ENCODE peak calls at places on chromosome 3, in four cellular contexts. Z is WTC11, U is K562, V is HepG2. T is an unnamed sample.

GRCh38 chr3:183491923-183492848 is 63.3 kb downstream of the KLHL6 start:
- DNase-seq in U (no peak), V (no peak), Z (no peak), T (no peak)

GRCh38 chr3:59502806-59503205 is 453.0 kb upstream of the CFAP20DC start:
- DNase-seq in V (no peak), U (no peak), Z (no peak), T (no peak)

GRCh38 chr3:50316657-50317242 is 5.8 kb downstream of the HYAL2 start:
- DNase-seq in U (peak; percentile 65), V (no peak), Z (no peak), T (no peak)

GRCh38 chr3:138919304-138919703 is 27.6 kb downstream of the FOXL2 start:
- DNase-seq in Z (no peak), U (no peak), V (peak; percentile 23), T (no peak)

GRCh38 chr3:40417845-40418543 is 31.0 kb downstream of the ENTPD3 start:
- DNase-seq in Z (no peak), V (no peak), U (peak; percentile 73), T (peak; percentile 56)

GRCh38 chr3:161107311-161107710 is 2.2 kb upstream of the B3GALNT1 start:
- DNase-seq in U (no peak), V (no peak), Z (no peak), T (no peak)

GRCh38 chr3:105448338-105448982 is 81.8 kb downstream of the ALCAM start:
- DNase-seq in Z (no peak), V (no peak), U (no peak), T (peak; percentile 51)

GRCh38 chr3:126567696-126568438 is 9.1 kb upstream of the C3orf22 start:
- DNase-seq in Z (no peak), V (peak; percentile 25), U (no peak), T (peak; percentile 67)

GRCh38 chr3:113054552-113054951 is 63.8 kb downstream of the GTPBP8 start:
- DNase-seq in V (no peak), Z (no peak), U (no peak), T (no peak)

GRCh38 chr3:3177861-3178497 is 1.5 kb downstream of the CRBN start:
- DNase-seq in Z (no peak), U (peak; percentile 45), V (peak; percentile 14), T (no peak)

GRCh38 chr3:73144276-73144675 is 82.8 kb downstream of the EBLN2 start:
- DNase-seq in Z (no peak), U (peak; percentile 6), V (no peak), T (no peak)

GRCh38 chr3:133799794-133800585 is 5.6 kb upstream of the SRPRB start:
- DNase-seq in Z (no peak), U (no peak), V (peak; percentile 69), T (no peak)

GRCh38 chr3:151226088-151226563 is 23.1 kb upstream of the GPR171 start:
- DNase-seq in U (no peak), V (peak; percentile 81), Z (no peak), T (no peak)

GRCh38 chr3:197682713-197683112 is 54.0 kb downstream of the RUBCN start:
- DNase-seq in V (no peak), Z (no peak), U (no peak), T (no peak)

GRCh38 chr3:136196064-136196400 is at the start of gene MSL2:
- DNase-seq in Z (no peak), V (no peak), U (no peak), T (no peak)

GRCh38 chr3:32384938-32385337 is 6.7 kb upstream of the CMTM7 start:
- DNase-seq in U (no peak), V (no peak), Z (no peak), T (peak; percentile 42)

GRCh38 chr3:52771702-52772101 is 962 bp upstream of the NEK4 start:
- DNase-seq in U (no peak), Z (no peak), V (no peak), T (no peak)

GRCh38 chr3:22089284-22089683 is 338.3 kb upstream of the ZNF385D start:
- DNase-seq in U (no peak), Z (peak; percentile 21), V (peak; percentile 23), T (peak; percentile 6)

GRCh38 chr3:8657804-8658311 is 13.3 kb upstream of the SSUH2 start:
- DNase-seq in V (no peak), U (no peak), Z (no peak), T (peak; percentile 54)

GRCh38 chr3:138381950-138382715 is 33.8 kb downstream of the MRAS start:
- DNase-seq in U (no peak), V (peak; percentile 49), Z (no peak), T (no peak)

GRCh38 chr3:155497930-155498647 is 204.6 kb upstream of the STRIT1 start:
- DNase-seq in V (peak; percentile 7), Z (no peak), U (no peak), T (no peak)

DNA sequence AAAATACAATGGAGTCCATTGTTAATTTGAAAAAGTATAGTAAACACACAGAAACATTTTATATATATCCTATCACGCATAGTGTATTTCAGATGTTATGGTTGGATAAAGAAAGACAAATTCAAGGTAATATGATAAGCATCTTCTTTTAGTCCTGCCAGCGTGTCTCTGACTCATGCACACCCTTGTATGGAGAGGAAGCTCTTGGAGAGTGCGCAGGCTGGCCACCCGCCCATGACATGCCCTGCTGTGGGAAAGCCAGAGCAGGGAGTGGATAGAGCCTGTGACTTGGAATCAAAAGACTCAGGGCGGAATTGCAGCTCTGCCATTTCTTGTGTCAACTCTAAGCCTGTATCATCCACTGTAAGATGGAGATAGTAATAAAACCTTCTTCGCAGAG is 23.0 kb upstream of the COPG1 start:
- DNase-seq in U (peak; percentile 51), V (no peak), Z (no peak), T (peak; percentile 34)
- TF ChIP-seq FOXJ3 in U (no peak), V (no peak), Z (no peak), T (no peak)

GRCh38 chr3:18812316-18812715 is 336.0 kb upstream of the KCNH8 start:
- DNase-seq in Z (no peak), V (no peak), U (no peak), T (no peak)
- TF ChIP-seq FOXJ3 in Z (no peak), V (no peak), U (no peak), T (no peak)

DNA sequence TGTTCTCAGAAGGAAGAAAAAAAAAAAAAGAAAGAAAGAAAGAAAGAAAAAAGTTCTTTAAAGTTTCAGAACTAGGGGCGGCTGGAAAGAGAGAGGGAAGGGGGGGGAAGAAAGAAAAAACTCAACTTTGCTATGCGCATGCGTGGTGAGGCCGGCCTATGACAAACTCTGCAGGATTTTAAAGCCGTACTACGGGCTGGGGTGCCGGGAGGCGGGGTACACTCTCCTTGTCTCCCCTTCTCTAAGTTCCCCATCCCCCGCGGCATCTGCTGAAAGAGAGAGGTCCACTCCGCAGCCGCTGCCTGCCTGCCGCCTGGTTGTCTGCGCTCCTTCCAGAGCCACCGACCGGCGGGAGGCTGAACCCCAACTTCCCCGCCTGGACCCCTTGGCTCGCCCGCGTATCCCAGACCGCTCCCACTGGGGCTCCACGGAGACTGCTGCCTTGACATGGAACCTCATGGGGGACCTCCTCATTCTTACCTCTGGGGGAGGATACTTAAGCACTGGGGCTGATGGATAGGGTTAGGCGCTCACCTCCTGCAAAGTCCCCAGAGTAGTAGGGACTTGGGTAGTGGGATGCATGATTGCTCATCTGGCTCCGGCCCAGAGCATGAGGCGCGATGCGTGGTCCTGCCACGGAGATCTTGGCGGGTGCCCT is 1.4 kb upstream of the WNT5A start:
- DNase-seq in V (no peak), U (peak; percentile 27), Z (peak; percentile 75), T (peak; percentile 79)
- TF ChIP-seq FOXJ3 in V (no peak), U (no peak), Z (no peak), T (no peak)

GRCh38 chr3:185066251-185066650 is 86.6 kb downstream of the C3orf70 start:
- DNase-seq in V (no peak), U (no peak), Z (no peak), T (no peak)
- TF ChIP-seq FOXJ3 in V (no peak), U (no peak), Z (no peak), T (no peak)

GRCh38 chr3:60707452-60708020 is 543.7 kb downstream of the FHIT start:
- DNase-seq in V (no peak), U (no peak), Z (no peak), T (no peak)

GRCh38 chr3:60698117-60698516 is 553.1 kb downstream of the FHIT start:
- DNase-seq in V (no peak), U (no peak), Z (no peak), T (no peak)

GRCh38 chr3:60708191-60708975 is 542.9 kb downstream of the FHIT start:
- DNase-seq in Z (no peak), U (no peak), V (no peak), T (no peak)

GRCh38 chr3:60703956-60704736 is 547.1 kb downstream of the FHIT start:
- DNase-seq in V (no peak), U (no peak), Z (no peak), T (no peak)

GRCh38 chr3:60703008-60703407 is 548.2 kb downstream of the FHIT start:
- DNase-seq in Z (no peak), V (no peak), U (no peak), T (no peak)
- TF ChIP-seq FOXJ3 in Z (no peak), V (no peak), U (no peak), T (no peak)

GRCh38 chr3:171758109-171758508 is 52.2 kb downstream of the PLD1 start:
- DNase-seq in U (no peak), Z (no peak), V (no peak), T (no peak)
- TF ChIP-seq FOXJ3 in U (no peak), Z (no peak), V (no peak), T (no peak)

GRCh38 chr3:116291141-116291540 is 154.1 kb downstream of the LSAMP start:
- DNase-seq in Z (no peak), V (no peak), U (no peak), T (no peak)
- TF ChIP-seq FOXJ3 in Z (no peak), V (no peak), U (no peak), T (no peak)

GRCh38 chr3:16839271-16840110 is 45.3 kb upstream of the PLCL2 start:
- DNase-seq in V (no peak), U (no peak), Z (peak; percentile 15), T (peak; percentile 18)
- TF ChIP-seq FOXJ3 in V (no peak), U (no peak), Z (no peak), T (no peak)